ENCODE peak calls at places on chromosomes 4 and X, in four cellular contexts. One of them, this sample, is unnamed.

GRCh38 chr4:128782076-128782715 is 27.3 kb upstream of the JADE1 start:
- DNase-seq in SK-N-SH: peak; percentile 41
- DNase-seq in cardiac muscle cell: no peak
- DNase-seq in upper lobe of left lung: no peak
- DNase-seq in this sample: no peak

GRCh38 chr4:82394896-82395295 is 21.1 kb upstream of the HNRNPD start:
- DNase-seq in upper lobe of left lung: no peak
- DNase-seq in SK-N-SH: no peak
- DNase-seq in cardiac muscle cell: no peak
- DNase-seq in this sample: no peak

GRCh38 chr4:82043809-82044137 is 330.0 kb downstream of the HNRNPD start:
- DNase-seq in upper lobe of left lung: no peak
- DNase-seq in SK-N-SH: peak; percentile 3
- DNase-seq in cardiac muscle cell: no peak
- DNase-seq in this sample: no peak

GRCh38 chr4:145047151-145047550 is 50.8 kb downstream of the ANAPC10 start:
- DNase-seq in upper lobe of left lung: no peak
- DNase-seq in SK-N-SH: no peak
- DNase-seq in cardiac muscle cell: no peak
- DNase-seq in this sample: no peak

GRCh38 chrX:13064599-13065143 is 20.3 kb upstream of the FAM9C start:
- DNase-seq in upper lobe of left lung: no peak
- DNase-seq in SK-N-SH: no peak
- DNase-seq in cardiac muscle cell: no peak
- DNase-seq in this sample: no peak

GRCh38 chr4:152045781-152046571 is 285.2 kb upstream of the GATB start:
- DNase-seq in upper lobe of left lung: peak; percentile 87
- DNase-seq in cardiac muscle cell: peak; percentile 79
- DNase-seq in SK-N-SH: no peak
- DNase-seq in this sample: no peak

GRCh38 chrX:149491812-149492211 is 13.3 kb downstream of the IDS start:
- DNase-seq in upper lobe of left lung: no peak
- DNase-seq in SK-N-SH: no peak
- DNase-seq in cardiac muscle cell: no peak
- DNase-seq in this sample: no peak

GRCh38 chr4:173516621-173517612 is 13.1 kb downstream of the HAND2 start:
- DNase-seq in cardiac muscle cell: peak; percentile 66
- DNase-seq in upper lobe of left lung: peak; percentile 79
- DNase-seq in SK-N-SH: peak; percentile 70
- DNase-seq in this sample: no peak

GRCh38 chr4:77023920-77024319 is 51.9 kb downstream of the CCNI start:
- DNase-seq in upper lobe of left lung: peak; percentile 15
- DNase-seq in SK-N-SH: no peak
- DNase-seq in cardiac muscle cell: no peak
- DNase-seq in this sample: no peak

GRCh38 chr4:77021614-77022089 is 54.1 kb downstream of the CCNI start:
- DNase-seq in cardiac muscle cell: peak; percentile 28
- DNase-seq in SK-N-SH: no peak
- DNase-seq in upper lobe of left lung: no peak
- DNase-seq in this sample: no peak

GRCh38 chr4:77025643-77026321 is 50.0 kb downstream of the CCNI start:
- DNase-seq in SK-N-SH: no peak
- DNase-seq in upper lobe of left lung: no peak
- DNase-seq in cardiac muscle cell: no peak
- DNase-seq in this sample: no peak

GRCh38 chr4:77020017-77020416 is 55.8 kb downstream of the CCNI start:
- DNase-seq in upper lobe of left lung: no peak
- DNase-seq in SK-N-SH: no peak
- DNase-seq in cardiac muscle cell: no peak
- DNase-seq in this sample: no peak

DNA sequence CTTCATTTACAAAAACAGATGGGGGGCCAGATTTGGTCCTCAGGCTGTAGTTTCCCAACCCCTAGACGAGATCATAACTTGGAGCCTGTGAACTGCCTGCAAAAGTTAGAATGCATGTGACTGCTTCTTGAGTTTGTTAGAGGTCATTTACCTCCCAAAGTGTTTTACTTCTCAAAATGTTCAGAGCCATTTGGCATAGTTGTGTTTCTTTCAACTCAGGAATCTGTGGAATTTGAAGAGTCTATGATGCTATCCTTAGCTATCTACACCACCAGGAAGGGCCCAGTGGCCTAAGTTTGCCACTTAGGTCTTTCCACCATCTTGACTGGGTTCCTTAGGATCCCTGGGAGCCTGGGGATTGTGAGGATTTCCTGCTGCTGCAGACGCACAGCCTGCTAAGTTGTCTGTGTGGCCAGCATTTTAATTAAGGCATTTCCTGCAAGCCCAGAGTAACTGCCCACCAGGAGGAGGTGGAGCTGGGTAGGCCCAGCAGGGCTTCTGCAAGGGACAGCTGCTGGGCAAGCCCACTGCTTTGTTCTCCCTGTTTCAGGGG is 53.1 kb downstream of the CCNI start:
- DNase-seq in upper lobe of left lung: no peak
- DNase-seq in cardiac muscle cell: peak; percentile 24
- DNase-seq in SK-N-SH: peak; percentile 24
- DNase-seq in this sample: no peak
- TF ChIP-seq CTCF in upper lobe of left lung: no peak
- TF ChIP-seq CTCF in cardiac muscle cell: peak; percentile 18
- TF ChIP-seq CTCF in SK-N-SH: no peak
- TF ChIP-seq CTCF in this sample: no peak

GRCh38 chr4:149279331-149279730 is 536.3 kb downstream of the IQCM start:
- DNase-seq in cardiac muscle cell: no peak
- DNase-seq in SK-N-SH: no peak
- DNase-seq in upper lobe of left lung: no peak
- DNase-seq in this sample: no peak
- TF ChIP-seq CTCF in cardiac muscle cell: no peak
- TF ChIP-seq CTCF in SK-N-SH: no peak
- TF ChIP-seq CTCF in upper lobe of left lung: no peak
- TF ChIP-seq CTCF in this sample: no peak

GRCh38 chr4:169121920-169122319 is 111.9 kb upstream of the CBR4 start:
- DNase-seq in SK-N-SH: no peak
- DNase-seq in cardiac muscle cell: no peak
- DNase-seq in upper lobe of left lung: peak; percentile 63
- DNase-seq in this sample: no peak
- TF ChIP-seq CTCF in SK-N-SH: no peak
- TF ChIP-seq CTCF in cardiac muscle cell: no peak
- TF ChIP-seq CTCF in upper lobe of left lung: no peak
- TF ChIP-seq CTCF in this sample: no peak

GRCh38 chr4:89434364-89434988 is 126.9 kb upstream of the GPRIN3 start:
- DNase-seq in cardiac muscle cell: peak; percentile 53
- DNase-seq in upper lobe of left lung: no peak
- DNase-seq in SK-N-SH: peak; percentile 34
- DNase-seq in this sample: no peak

GRCh38 chr4:89439533-89439932 is 131.9 kb upstream of the GPRIN3 start:
- DNase-seq in SK-N-SH: no peak
- DNase-seq in upper lobe of left lung: no peak
- DNase-seq in cardiac muscle cell: no peak
- DNase-seq in this sample: no peak

DNA sequence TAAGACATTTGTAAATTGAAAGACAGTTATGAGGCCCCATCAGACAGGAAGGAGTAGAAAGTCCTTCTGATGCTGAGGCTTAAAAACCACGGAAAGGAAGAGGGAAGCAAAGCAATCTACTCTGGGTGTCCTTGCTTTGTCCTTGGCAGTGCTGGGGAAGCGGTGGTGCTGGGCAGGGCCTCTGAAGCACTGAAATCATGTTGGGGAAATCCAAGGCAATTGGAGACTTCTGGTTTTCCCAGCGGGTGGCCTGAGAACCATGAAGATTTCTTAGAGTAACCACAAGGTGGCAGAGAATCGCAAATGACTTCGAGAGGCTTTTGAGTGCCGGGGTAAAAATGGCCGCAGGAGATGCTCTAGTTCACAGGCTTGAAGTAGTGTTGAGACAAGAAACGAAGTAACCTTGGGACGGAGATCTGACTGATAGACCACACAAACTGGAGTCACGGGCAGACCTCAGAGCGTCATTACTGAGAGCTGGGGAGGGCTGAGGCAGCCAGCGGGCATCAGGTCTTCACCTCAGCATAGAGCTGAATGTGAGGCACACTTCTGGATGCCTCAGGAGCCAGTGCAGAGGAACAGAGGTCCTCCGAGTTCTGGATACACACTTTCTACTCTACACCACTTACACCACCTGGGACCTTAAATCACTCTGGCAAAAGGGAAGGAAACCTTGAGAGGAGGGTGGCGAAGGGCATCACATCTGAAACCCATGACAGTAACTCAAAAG is 130.7 kb upstream of the GPRIN3 start:
- DNase-seq in upper lobe of left lung: no peak
- DNase-seq in SK-N-SH: peak; percentile 34
- DNase-seq in cardiac muscle cell: peak; percentile 58
- DNase-seq in this sample: peak; percentile 47
- TF ChIP-seq CTCF in upper lobe of left lung: peak; percentile 45
- TF ChIP-seq CTCF in SK-N-SH: peak; percentile 44
- TF ChIP-seq CTCF in cardiac muscle cell: peak; percentile 36
- TF ChIP-seq CTCF in this sample: peak; percentile 68

GRCh38 chr4:117134386-117134785 is 49.0 kb upstream of the TRAM1L1 start:
- DNase-seq in upper lobe of left lung: no peak
- DNase-seq in cardiac muscle cell: peak; percentile 61
- DNase-seq in SK-N-SH: peak; percentile 30
- DNase-seq in this sample: no peak
- TF ChIP-seq CTCF in upper lobe of left lung: peak; percentile 46
- TF ChIP-seq CTCF in cardiac muscle cell: peak; percentile 39
- TF ChIP-seq CTCF in SK-N-SH: peak; percentile 73
- TF ChIP-seq CTCF in this sample: no peak

DNA sequence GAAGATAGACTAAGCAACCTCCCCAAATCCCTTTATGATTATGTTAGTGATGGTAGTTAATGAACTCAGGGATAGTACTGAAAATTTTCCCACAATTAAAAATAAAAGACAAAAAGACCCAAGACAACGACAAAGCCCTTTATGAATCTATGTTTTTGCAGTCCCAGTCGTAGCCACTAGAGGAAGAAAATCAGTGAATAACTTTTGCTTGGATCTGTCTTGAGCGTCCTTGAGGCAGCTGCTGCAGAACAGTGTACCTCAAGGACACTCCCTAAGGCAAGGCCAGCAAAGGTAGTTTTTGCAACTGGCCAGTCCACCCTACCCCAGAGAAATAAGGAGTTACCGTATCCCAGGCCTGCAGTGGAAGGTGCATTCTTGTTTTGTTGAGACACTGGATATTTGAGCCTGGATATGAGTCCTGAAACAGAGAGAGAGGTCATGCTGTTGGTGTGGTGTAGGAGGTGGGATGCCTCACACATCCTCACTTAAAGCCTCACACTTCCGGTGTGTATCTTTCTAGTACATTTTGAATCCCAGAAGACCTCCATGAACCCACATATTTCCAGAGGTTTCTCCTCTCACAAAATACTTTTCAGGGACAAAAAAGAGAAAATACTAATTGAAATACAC is 8.7 kb upstream of the TIMM8A start:
- DNase-seq in upper lobe of left lung: no peak
- DNase-seq in cardiac muscle cell: no peak
- DNase-seq in SK-N-SH: no peak
- DNase-seq in this sample: no peak
- TF ChIP-seq CTCF in upper lobe of left lung: no peak
- TF ChIP-seq CTCF in cardiac muscle cell: peak; percentile 41
- TF ChIP-seq CTCF in SK-N-SH: peak; percentile 56
- TF ChIP-seq CTCF in this sample: peak; percentile 21

This sample was measured in CD14-positive monocyte.